ENCODE peak calls at places on chromosomes 11 and 22, in nine cellular contexts. R, B, T, X, A, N, S, G and V are unnamed samples.

GRCh38 chr11:2741377-2742131 is 41.8 kb upstream of the KCNQ1OT1 start:
- ATAC-seq in G (peak; percentile 40), A (no peak), T (peak; percentile 44), R (no peak), B (no peak), N (no peak), S (peak; percentile 25), X (peak; percentile 80), V (no peak)

GRCh38 chr22:24521791-24522245 is 26.7 kb downstream of the UPB1 start:
- ATAC-seq in X (peak; percentile 92), B (no peak), G (peak; percentile 89), N (peak; percentile 56), R (peak; percentile 64), S (peak; percentile 20), T (peak; percentile 77), A (peak; percentile 53), V (peak; percentile 64)

GRCh38 chr11:3380706-3381570 is 2.0 kb upstream of the ZNF195 start:
- ATAC-seq in B (no peak), A (no peak), X (no peak), T (no peak), R (no peak), S (no peak), N (no peak), G (no peak), V (no peak)

GRCh38 chr11:120231963-120232362 is 8.0 kb upstream of the POU2F3 start:
- ATAC-seq in X (no peak), G (no peak), S (no peak), R (no peak), T (no peak), N (no peak), A (no peak), B (no peak), V (no peak)

GRCh38 chr11:108486331-108486730 is 11.9 kb downstream of the POGLUT3 start:
- ATAC-seq in A (no peak), B (no peak), T (no peak), X (no peak), R (no peak), S (no peak), N (no peak), G (no peak), V (no peak)

GRCh38 chr11:102416974-102417373 is 35.6 kb downstream of the TMEM123 start:
- ATAC-seq in B (peak; percentile 47), N (peak; percentile 68), G (no peak), X (no peak), A (peak; percentile 67), R (peak; percentile 69), T (peak; percentile 84), S (no peak), V (no peak)

GRCh38 chr22:38873469-38874411 is 1.7 kb upstream of the CBX6 start:
- ATAC-seq in S (no peak), R (peak; percentile 81), G (peak; percentile 84), X (no peak), N (peak; percentile 13), B (peak; percentile 45), T (peak; percentile 82), A (peak; percentile 85), V (peak; percentile 17)

GRCh38 chr11:28417601-28418323 is 309.6 kb downstream of the METTL15 start:
- ATAC-seq in T (no peak), X (no peak), A (no peak), R (no peak), S (no peak), G (no peak), B (no peak), N (no peak), V (no peak)

GRCh38 chr22:17705565-17706450 is 67.3 kb downstream of the BCL2L13 start:
- ATAC-seq in R (no peak), G (peak; percentile 43), S (peak; percentile 14), X (peak; percentile 23), N (no peak), B (no peak), A (no peak), T (peak; percentile 50), V (no peak)

GRCh38 chr22:37187552-37187890 is 526 bp downstream of the C1QTNF6 start:
- ATAC-seq in G (peak; percentile 2), X (peak; percentile 52), R (no peak), T (no peak), N (no peak), B (no peak), S (peak; percentile 41), A (no peak), V (no peak)

GRCh38 chr22:30556388-30556787 is 9.8 kb upstream of the SEC14L6 start:
- ATAC-seq in R (no peak), N (no peak), T (no peak), X (peak; percentile 78), B (no peak), A (no peak), S (no peak), G (no peak), V (peak; percentile 24)

GRCh38 chr11:35163707-35164496 is 24.9 kb downstream of the CD44 start:
- ATAC-seq in G (no peak), A (no peak), R (no peak), S (no peak), N (peak; percentile 10), X (no peak), B (no peak), T (no peak), V (peak; percentile 49)

GRCh38 chr22:24947881-24948280 is 1.4 kb upstream of the LHFPL7 start:
- ATAC-seq in S (no peak), T (no peak), A (no peak), N (no peak), X (no peak), G (no peak), R (no peak), B (no peak), V (no peak)

GRCh38 chr11:125272822-125273221 is 108.3 kb downstream of the PKNOX2 start:
- ATAC-seq in G (no peak), X (no peak), S (no peak), B (no peak), R (no peak), A (no peak), N (no peak), T (no peak), V (no peak)

GRCh38 chr22:27541831-27542230 is 259.7 kb downstream of the MN1 start:
- ATAC-seq in B (no peak), X (no peak), G (no peak), R (no peak), S (no peak), N (no peak), T (no peak), A (no peak), V (no peak)

GRCh38 chr22:19691721-19692341 is 22.5 kb upstream of the SEPTIN5 start:
- ATAC-seq in S (peak; percentile 47), N (no peak), R (no peak), G (peak; percentile 69), B (no peak), X (peak; percentile 82), T (no peak), A (no peak), V (no peak)

GRCh38 chr11:70742553-70743291 is 344.4 kb downstream of the CTTN start:
- ATAC-seq in G (no peak), R (no peak), S (no peak), T (no peak), B (no peak), N (no peak), X (no peak), A (no peak), V (no peak)

GRCh38 chr11:30560345-30561106 is 25.6 kb downstream of the MPPED2 start:
- ATAC-seq in X (no peak), N (no peak), T (no peak), S (no peak), B (no peak), G (no peak), R (no peak), A (no peak), V (no peak)

GRCh38 chr11:70252844-70253243 is 17.6 kb upstream of the PPFIA1 start:
- ATAC-seq in B (no peak), N (no peak), X (no peak), A (no peak), T (no peak), R (no peak), G (no peak), S (no peak), V (peak; percentile 54)

GRCh38 chr11:67998150-67999045 is 5.5 kb downstream of the UNC93B1 start:
- ATAC-seq in A (no peak), T (peak; percentile 62), N (peak; percentile 55), R (no peak), G (no peak), S (no peak), X (no peak), B (no peak), V (no peak)

GRCh38 chr22:40067639-40068038 is 72.9 kb downstream of the FAM83F start:
- ATAC-seq in X (no peak), R (no peak), N (no peak), T (peak; percentile 48), B (no peak), S (no peak), G (no peak), A (no peak), V (no peak)

GRCh38 chr11:33827206-33827605 is 52.9 kb upstream of the FBXO3 start:
- ATAC-seq in G (no peak), B (no peak), S (no peak), T (no peak), R (no peak), X (no peak), N (no peak), A (no peak), V (no peak)

GRCh38 chr22:23772315-23773246 is at the start of gene MMP11:
- ATAC-seq in X (no peak), T (peak; percentile 64), A (peak; percentile 45), B (peak; percentile 61), N (peak; percentile 59), S (peak; percentile 27), R (peak; percentile 70), G (peak; percentile 43), V (peak; percentile 78)

GRCh38 chr11:67374571-67375276 is 1.3 kb upstream of the CLCF1 start:
- ATAC-seq in R (no peak), A (no peak), N (no peak), G (no peak), T (no peak), B (no peak), S (no peak), X (peak; percentile 53), V (no peak)

GRCh38 chr11:122103366-122103765 is 12.6 kb downstream of the BLID start:
- ATAC-seq in B (no peak), N (no peak), T (no peak), S (no peak), X (no peak), R (no peak), G (peak; percentile 61), A (no peak), V (no peak)

GRCh38 chr11:17389957-17390649 is 1.6 kb upstream of the KCNJ11 start:
- ATAC-seq in T (no peak), N (no peak), S (no peak), R (no peak), G (no peak), X (no peak), A (no peak), B (no peak), V (no peak)

GRCh38 chr11:122803306-122803705 is 35.0 kb upstream of the CRTAM start:
- ATAC-seq in S (no peak), X (peak; percentile 19), G (peak; percentile 95), T (no peak), R (no peak), B (no peak), A (no peak), N (no peak), V (no peak)

GRCh38 chr11:57530215-57530595 is 349 bp downstream of the TIMM10 start:
- ATAC-seq in G (peak; percentile 5), X (peak; percentile 59), N (no peak), S (no peak), A (no peak), B (no peak), T (peak; percentile 0), R (no peak), V (no peak)

GRCh38 chr11:11078344-11078743 is 220.5 kb upstream of the ZBED5 start:
- ATAC-seq in T (no peak), S (no peak), N (no peak), G (no peak), X (peak; percentile 72), B (no peak), A (no peak), R (no peak), V (no peak)

GRCh38 chr22:41501209-41501608 is 32.3 kb downstream of the ACO2 start:
- ATAC-seq in B (peak; percentile 37), N (peak; percentile 76), A (peak; percentile 80), G (peak; percentile 58), T (peak; percentile 85), X (peak; percentile 91), S (no peak), R (peak; percentile 56), V (peak; percentile 84)

GRCh38 chr11:125679397-125679796 is 1.2 kb downstream of the ACRV1 start:
- ATAC-seq in T (no peak), G (no peak), X (no peak), S (no peak), B (no peak), N (no peak), R (no peak), A (no peak), V (no peak)